ENCODE peak calls at places on chromosomes 3 and 15, in five cellular contexts. N, C, F, L and G are unnamed samples.

GRCh38 chr15:57323806-57324589 is 52.3 kb upstream of the CGNL1 start:
- DNase-seq in N (peak; percentile 30), C (no peak), F (no peak), L (no peak), G (no peak)

GRCh38 chr3:105006164-105006563 is 360.5 kb upstream of the ALCAM start:
- DNase-seq in N (no peak), C (no peak), F (no peak), L (no peak), G (no peak)

GRCh38 chr3:136734382-136735070 is 17.7 kb downstream of the STAG1 start:
- DNase-seq in N (no peak), C (no peak), F (no peak), L (no peak), G (no peak)

GRCh38 chr3:24548278-24548677 is 53.6 kb upstream of the THRB start:
- DNase-seq in N (no peak), C (no peak), F (no peak), L (peak; percentile 13), G (no peak)

GRCh38 chr15:100113351-100114075 is 228.3 kb downstream of the ADAMTS17 start:
- DNase-seq in N (no peak), C (no peak), F (no peak), L (no peak), G (no peak)

GRCh38 chr3:123021986-123022510 is 5.5 kb downstream of the SEMA5B start:
- DNase-seq in N (no peak), C (no peak), F (no peak), L (no peak), G (no peak)

GRCh38 chr3:160331127-160331937 is 67.7 kb downstream of the IFT80 start:
- DNase-seq in N (no peak), C (no peak), F (no peak), L (peak; percentile 87), G (peak; percentile 91)

GRCh38 chr3:189498995-189499704 is 132.0 kb upstream of the TP63 start:
- DNase-seq in N (no peak), C (no peak), F (no peak), L (no peak), G (no peak)

GRCh38 chr3:72375237-72376154 is 472.7 kb downstream of the SHQ1 start:
- DNase-seq in N (no peak), C (no peak), F (no peak), L (no peak), G (no peak)

GRCh38 chr15:69893086-69893485 is 204.6 kb downstream of the TLE3 start:
- DNase-seq in N (no peak), C (no peak), F (no peak), L (no peak), G (no peak)

GRCh38 chr15:100918034-100918689 is 995 bp upstream of the LRRK1 start:
- DNase-seq in N (peak; percentile 84), C (peak; percentile 74), F (no peak), L (peak; percentile 87), G (peak; percentile 76)

GRCh38 chr15:70088887-70089691 is 8.6 kb downstream of the TLE3 start:
- DNase-seq in N (no peak), C (no peak), F (no peak), L (no peak), G (peak; percentile 59)

GRCh38 chr3:72830452-72831217 is 17.6 kb downstream of the SHQ1 start:
- DNase-seq in N (no peak), C (no peak), F (no peak), L (peak; percentile 44), G (no peak)

GRCh38 chr3:126111566-126112475 is 27.9 kb upstream of the SLC41A3 start:
- DNase-seq in N (no peak), C (no peak), F (no peak), L (no peak), G (no peak)

GRCh38 chr3:43559961-43560360 is 61.9 kb downstream of the ANO10 start:
- DNase-seq in N (no peak), C (no peak), F (no peak), L (peak; percentile 17), G (peak; percentile 21)

GRCh38 chr15:74793135-74794028 is 11.5 kb downstream of the CSK start:
- DNase-seq in N (no peak), C (no peak), F (no peak), L (no peak), G (no peak)

GRCh38 chr15:67520276-67520975 is 505 bp upstream of the C15orf61 start:
- DNase-seq in N (peak; percentile 47), C (no peak), F (no peak), L (peak; percentile 54), G (no peak)

GRCh38 chr3:158909870-158910269 is 108.0 kb downstream of the MFSD1 start:
- DNase-seq in N (no peak), C (no peak), F (no peak), L (peak; percentile 27), G (no peak)

GRCh38 chr3:177935008-177935407 is 601.2 kb upstream of the KCNMB2 start:
- DNase-seq in N (no peak), C (no peak), F (no peak), L (no peak), G (peak; percentile 23)
- H3K4me3 ChIP-seq in N (no peak overlapping the region), C (no peak overlapping the region), F (no peak overlapping the region), L (no peak overlapping the region), G (no peak overlapping the region)

GRCh38 chr3:139354661-139355060 is 10.8 kb downstream of the MRPS22 start:
- DNase-seq in N (no peak), C (no peak), F (no peak), L (no peak), G (no peak)
- H3K36me3 ChIP-seq in N (peaks cover 77% of the 10 kb centered on the region), C (peaks cover 92% of the 10 kb centered on the region), F (peaks cover 55% of the 10 kb centered on the region), L (peaks cover 93% of the 10 kb centered on the region), G (peaks cover 94% of the 10 kb centered on the region)

DNA sequence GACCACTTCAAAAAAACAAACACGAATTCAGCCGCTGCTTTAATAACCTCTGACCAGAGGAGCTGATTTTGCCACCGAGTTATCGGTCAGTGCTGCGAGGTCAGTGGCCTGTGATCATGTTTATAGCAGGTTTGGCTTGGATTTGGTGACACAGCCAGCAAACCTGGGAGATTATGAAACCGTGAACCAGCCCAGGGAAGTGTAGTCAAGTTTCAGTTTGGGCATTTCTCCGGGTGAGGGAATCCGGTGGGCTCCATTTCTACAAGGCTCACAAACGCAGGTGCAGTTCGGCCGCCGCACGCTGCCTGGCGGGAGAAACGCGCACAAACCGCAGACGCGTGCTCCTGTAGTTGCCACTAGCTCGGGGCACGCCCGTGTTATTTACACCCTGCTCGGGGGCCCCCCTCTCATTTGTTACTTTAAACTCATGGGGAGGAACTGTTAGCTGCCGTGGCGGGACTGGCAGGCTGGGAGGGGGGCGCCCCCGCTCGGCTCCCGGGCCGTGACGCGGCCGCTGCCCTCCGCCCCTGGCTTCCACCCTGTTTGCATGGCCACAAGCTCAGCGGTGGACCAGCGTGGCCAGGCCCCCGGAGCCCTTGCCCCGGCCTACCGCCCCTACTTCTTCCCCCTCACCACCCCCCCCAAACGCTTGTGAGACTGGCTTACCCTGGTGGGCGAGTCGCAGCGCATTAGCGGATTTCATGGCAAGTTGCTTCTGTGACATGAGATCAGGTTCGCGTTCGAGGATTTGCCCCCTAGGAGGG is 13.6 kb upstream of the ONECUT1 start:
- DNase-seq in N (no peak), C (no peak), F (no peak), L (no peak), G (no peak)
- H3K4me3 ChIP-seq in N (no peak overlapping the region), C (peak overlapping the region; percentile 52), F (no peak overlapping the region), L (no peak overlapping the region), G (peak overlapping the region; percentile 20)

DNA sequence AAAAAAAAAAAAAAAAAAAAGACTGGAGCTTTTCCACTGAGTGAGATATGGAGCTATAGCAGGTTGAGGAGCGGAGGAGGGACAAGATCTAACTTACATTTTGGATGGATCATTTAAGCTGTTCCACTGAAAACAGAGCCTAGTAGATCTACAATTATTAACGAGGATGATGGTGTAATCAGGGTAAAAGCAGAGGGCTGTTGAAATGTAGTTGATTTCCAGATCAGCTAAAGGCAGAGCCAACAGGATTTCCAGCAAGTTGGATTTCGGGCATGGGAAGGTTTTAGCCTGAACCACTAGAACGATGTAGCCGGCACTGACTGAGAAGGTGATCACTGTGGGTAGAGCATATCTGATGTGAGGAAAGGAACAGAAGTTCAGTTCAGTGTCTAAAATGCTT is 360.7 kb downstream of the EPHB1 start:
- DNase-seq in N (no peak), C (no peak), F (no peak), L (no peak), G (no peak)
- H3K36me3 ChIP-seq in N (no peaks in the 10 kb centered on the region), C (no peaks in the 10 kb centered on the region), F (no peaks in the 10 kb centered on the region), L (no peaks in the 10 kb centered on the region), G (no peaks in the 10 kb centered on the region)